ENCODE peak calls at places on chromosomes 3 and 15, in six cellular contexts. D is neuronal stem cell, G is GM23248, B is IMR-90, T is Karpas-422, Z is GM23338. M is an unnamed sample.

GRCh38 chr3:78647735-78648134 is 1120.1 kb downstream of the ROBO1 start:
- DNase-seq in D (no peak), G (peak; percentile 23), B (peak; percentile 36), T (no peak), Z (no peak), M (no peak)

GRCh38 chr3:108053025-108053424 is 37.8 kb downstream of the CD47 start:
- DNase-seq in D (no peak), G (no peak), B (no peak), T (no peak), Z (no peak), M (no peak)

GRCh38 chr3:4864503-4864902 is 114.7 kb upstream of the BHLHE40 start:
- DNase-seq in D (no peak), G (peak; percentile 62), B (no peak), T (no peak), Z (no peak), M (no peak)

GRCh38 chr3:46020766-46021510 is 6.3 kb downstream of the XCR1 start:
- DNase-seq in D (no peak), G (no peak), B (no peak), T (no peak), Z (no peak), M (no peak)

GRCh38 chr3:174862101-174862500 is 3.0 kb downstream of the NAALADL2 start:
- DNase-seq in D (no peak), G (no peak), B (no peak), T (no peak), Z (peak; percentile 69), M (no peak)

GRCh38 chr3:81419196-81419595 is 342.2 kb downstream of the GBE1 start:
- DNase-seq in D (no peak), G (peak; percentile 55), B (peak; percentile 22), T (peak; percentile 54), Z (peak; percentile 14), M (no peak)

GRCh38 chr15:80423215-80423614 is 19.0 kb downstream of the ARNT2 start:
- DNase-seq in D (no peak), G (peak; percentile 21), B (peak; percentile 84), T (no peak), Z (no peak), M (no peak)

GRCh38 chr3:192467230-192468186 is 259.8 kb downstream of the FGF12 start:
- DNase-seq in D (peak; percentile 77), G (peak; percentile 60), B (peak; percentile 34), T (peak; percentile 87), Z (peak; percentile 89), M (peak; percentile 49)

GRCh38 chr3:186784820-186785516 is 1.6 kb downstream of the EIF4A2 start:
- DNase-seq in D (no peak), G (peak; percentile 39), B (no peak), T (peak; percentile 56), Z (no peak), M (no peak)

GRCh38 chr3:41265823-41266273 is 66.5 kb downstream of the CTNNB1 start:
- DNase-seq in D (no peak), G (peak; percentile 65), B (peak; percentile 90), T (no peak), Z (no peak), M (no peak)

GRCh38 chr3:8840556-8840955 is 71.1 kb upstream of the OXTR start:
- DNase-seq in D (no peak), G (no peak), B (peak; percentile 89), T (no peak), Z (no peak), M (no peak)

GRCh38 chr3:151276038-151277027 is 2.0 kb downstream of the P2RY14 start:
- DNase-seq in D (no peak), G (no peak), B (no peak), T (no peak), Z (no peak), M (no peak)

GRCh38 chr15:89971592-89971997 is 29.5 kb upstream of the ZNF710 start:
- DNase-seq in D (peak; percentile 41), G (peak; percentile 78), B (peak; percentile 52), T (peak; percentile 92), Z (peak; percentile 95), M (peak; percentile 44)

GRCh38 chr3:10983219-10983916 is 9.2 kb upstream of the SLC6A1 start:
- DNase-seq in D (peak; percentile 49), G (peak; percentile 61), B (peak; percentile 17), T (peak; percentile 72), Z (peak; percentile 80), M (peak; percentile 15)
- H3K4me3 ChIP-seq in D (no peak overlapping the region), G (no peak overlapping the region), B (no peak overlapping the region), T (no peak overlapping the region), Z (no peak overlapping the region), M (no peak overlapping the region)

GRCh38 chr3:20316238-20316637 is 130.2 kb upstream of the SGO1 start:
- DNase-seq in D (no peak), G (no peak), B (no peak), T (no peak), Z (no peak), M (no peak)
- H2AFZ ChIP-seq in D (no peak overlapping the region), G (no peak overlapping the region), B (no peak overlapping the region), T (no peak overlapping the region), Z (no peak overlapping the region), M (no peak overlapping the region)

GRCh38 chr3:172040976-172041963 is 1.9 kb downstream of the FNDC3B start:
- DNase-seq in D (no peak), G (peak; percentile 82), B (peak; percentile 41), T (no peak), Z (peak; percentile 45), M (no peak)

GRCh38 chr3:172043766-172044165 is 4.4 kb downstream of the FNDC3B start:
- DNase-seq in D (no peak), G (peak; percentile 44), B (no peak), T (no peak), Z (no peak), M (no peak)

GRCh38 chr3:172043233-172043632 is 3.9 kb downstream of the FNDC3B start:
- DNase-seq in D (no peak), G (no peak), B (no peak), T (no peak), Z (no peak), M (no peak)

GRCh38 chr3:172040078-172040975 is 949 bp downstream of the FNDC3B start:
- DNase-seq in D (peak; percentile 70), G (peak; percentile 91), B (peak; percentile 86), T (no peak), Z (peak; percentile 84), M (peak; percentile 27)

DNA sequence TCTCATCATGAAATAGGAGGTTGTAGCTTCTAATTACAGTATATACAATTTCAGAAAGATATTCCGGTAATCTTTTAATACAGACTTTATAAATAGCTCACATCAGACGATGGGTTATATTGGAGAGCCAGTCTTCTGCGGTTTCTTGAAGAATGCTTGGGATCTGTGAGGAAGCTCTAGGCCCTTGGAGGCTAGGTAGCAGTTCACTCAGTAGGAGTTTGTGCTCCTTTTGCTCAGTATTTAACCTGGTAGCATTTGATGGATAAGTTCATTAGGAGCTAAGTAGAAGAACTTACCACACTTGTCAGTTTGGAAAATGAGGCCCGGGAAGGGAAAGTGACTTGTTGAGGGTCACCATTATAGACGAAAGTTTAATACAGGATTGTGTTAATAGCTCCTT is 2.8 kb downstream of the FNDC3B start:
- DNase-seq in D (no peak), G (peak; percentile 60), B (no peak), T (no peak), Z (no peak), M (no peak)
- H3K4me3 ChIP-seq in D (no peak overlapping the region), G (peak overlapping the region; percentile 92), B (peak overlapping the region; percentile 34), T (no peak overlapping the region), Z (peak overlapping the region; percentile 61), M (no peak overlapping the region)

GRCh38 chr15:66188464-66188863 is 65.1 kb downstream of the MEGF11 start:
- DNase-seq in D (no peak), G (no peak), B (no peak), T (no peak), Z (no peak), M (no peak)
- H2AFZ ChIP-seq in D (no peak overlapping the region), G (no peak overlapping the region), B (no peak overlapping the region), T (no peak overlapping the region), Z (no peak overlapping the region), M (no peak overlapping the region)

DNA sequence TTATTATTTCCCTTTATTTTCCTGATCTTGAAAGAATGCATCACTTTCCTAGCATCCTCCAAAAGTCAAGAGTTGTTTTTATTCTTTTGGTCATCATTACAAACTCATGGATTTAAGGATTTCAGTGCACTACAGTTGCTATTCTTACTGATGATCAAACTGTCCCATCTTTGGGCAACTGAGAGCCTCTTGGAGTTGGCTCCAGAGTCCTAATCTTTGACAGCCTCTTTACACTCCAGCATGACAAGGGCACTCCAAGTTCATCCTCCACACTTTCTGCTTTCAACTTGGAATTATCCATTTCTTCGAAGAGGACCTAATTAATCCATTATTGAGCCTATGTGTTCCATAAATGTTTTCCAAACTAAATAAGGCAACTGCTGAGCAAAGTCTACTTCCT is 5.7 kb downstream of the UACA start:
- DNase-seq in D (no peak), G (no peak), B (no peak), T (no peak), Z (no peak), M (no peak)
- H3K4me3 ChIP-seq in D (no peak overlapping the region), G (no peak overlapping the region), B (no peak overlapping the region), T (no peak overlapping the region), Z (no peak overlapping the region), M (no peak overlapping the region)

DNA sequence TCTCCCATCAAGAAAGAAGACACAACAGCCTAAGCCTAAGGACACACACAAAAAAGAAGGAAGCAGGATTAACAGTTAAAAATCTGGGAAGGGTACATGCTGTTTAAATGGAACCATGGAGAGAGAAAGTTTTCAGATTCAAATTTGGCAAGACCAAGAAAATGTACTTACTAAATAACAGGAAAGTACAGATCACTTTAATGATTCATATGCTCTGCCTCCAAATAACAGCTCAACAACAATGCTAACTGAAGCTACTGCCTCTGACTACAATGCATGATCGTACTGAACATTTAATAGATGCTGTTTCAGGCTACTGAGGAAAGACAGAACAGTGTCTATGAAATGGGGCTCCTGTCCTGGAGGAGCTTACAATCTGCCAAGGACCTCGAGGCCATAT is 8.4 kb upstream of the NMB start:
- DNase-seq in D (no peak), G (peak; percentile 68), B (no peak), T (no peak), Z (no peak), M (no peak)
- H2AFZ ChIP-seq in D (no peak overlapping the region), G (no peak overlapping the region), B (no peak overlapping the region), T (no peak overlapping the region), Z (no peak overlapping the region), M (no peak overlapping the region)

GRCh38 chr15:101204744-101205535 is 46.9 kb downstream of the CHSY1 start:
- DNase-seq in D (no peak), G (peak; percentile 76), B (peak; percentile 61), T (no peak), Z (no peak), M (no peak)
- H3K4me3 ChIP-seq in D (no peak overlapping the region), G (no peak overlapping the region), B (no peak overlapping the region), T (no peak overlapping the region), Z (no peak overlapping the region), M (no peak overlapping the region)

GRCh38 chr15:31498756-31499155 is 172.1 kb downstream of the KLF13 start:
- DNase-seq in D (no peak), G (no peak), B (no peak), T (no peak), Z (no peak), M (no peak)
- H2AFZ ChIP-seq in D (no peak overlapping the region), G (no peak overlapping the region), B (no peak overlapping the region), T (no peak overlapping the region), Z (no peak overlapping the region), M (no peak overlapping the region)

GRCh38 chr3:114344492-114344891 is 50.7 kb downstream of the TIGIT start:
- DNase-seq in D (no peak), G (no peak), B (no peak), T (no peak), Z (no peak), M (no peak)
- H3K4me3 ChIP-seq in D (no peak overlapping the region), G (no peak overlapping the region), B (no peak overlapping the region), T (no peak overlapping the region), Z (no peak overlapping the region), M (no peak overlapping the region)

GRCh38 chr15:65081270-65081669 is 4.7 kb downstream of the KBTBD13 start:
- DNase-seq in D (no peak), G (no peak), B (no peak), T (no peak), Z (no peak), M (no peak)
- H2AFZ ChIP-seq in D (peak overlapping the region; percentile 19), G (no peak overlapping the region), B (no peak overlapping the region), T (no peak overlapping the region), Z (peak overlapping the region; percentile 66), M (no peak overlapping the region)